ENCODE peak calls at places on chromosomes 7 and 10, in six cellular contexts. E, G, K, F, Z and D are unnamed samples.
A peak's percentile ranks its signal among the peaks of the same experiment; 100 is the strongest.

GRCh38 chr10:132098539-132099421 is 33.0 kb downstream of the JAKMIP3 start:
- DNase-seq in Z (no peak), G (no peak), K (no peak), F (no peak), E (peak; percentile 57), D (no peak)

GRCh38 chr10:68202965-68203358 is 29.0 kb downstream of the ATOH7 start:
- DNase-seq in E (no peak), Z (no peak), K (no peak), G (no peak), F (no peak), D (no peak)

GRCh38 chr10:61825617-61826016 is 75.9 kb upstream of the ARID5B start:
- DNase-seq in Z (no peak), E (no peak), K (no peak), F (no peak), G (no peak), D (no peak)

GRCh38 chr7:37067961-37068536 is 343.8 kb upstream of the AOAH start:
- DNase-seq in Z (no peak), G (no peak), E (no peak), F (no peak), K (no peak), D (no peak)

GRCh38 chr7:1935176-1936005 is 265.3 kb downstream of the ELFN1 start:
- DNase-seq in K (no peak), F (no peak), Z (no peak), G (no peak), E (peak; percentile 64), D (no peak)

GRCh38 chr7:148436571-148436970 is 154.0 kb upstream of the C7orf33 start:
- DNase-seq in Z (no peak), K (no peak), G (no peak), E (no peak), F (no peak), D (no peak)

GRCh38 chr10:95333997-95334792 is 43.4 kb upstream of the PDLIM1 start:
- DNase-seq in G (peak; percentile 19), F (no peak), K (no peak), Z (peak; percentile 39), E (no peak), D (no peak)

GRCh38 chr10:58237014-58237830 is 30.5 kb downstream of the IPMK start:
- DNase-seq in E (no peak), K (no peak), G (no peak), F (peak; percentile 59), Z (no peak), D (no peak)

GRCh38 chr10:33950216-33950615 is 615.7 kb upstream of the NRP1 start:
- DNase-seq in E (no peak), Z (no peak), G (no peak), F (no peak), K (no peak), D (no peak)

GRCh38 chr7:30159698-30160143 is 24.9 kb downstream of the MTURN start:
- DNase-seq in K (no peak), G (no peak), E (peak; percentile 80), F (no peak), Z (no peak), D (no peak)

GRCh38 chr10:58599927-58600553 is 87.4 kb downstream of the BICC1 start:
- DNase-seq in Z (no peak), G (no peak), F (no peak), K (no peak), E (no peak), D (no peak)

GRCh38 chr10:127579640-127580039 is 30.5 kb downstream of the NPS start:
- DNase-seq in Z (no peak), K (no peak), G (no peak), E (no peak), F (no peak), D (no peak)

GRCh38 chr7:75937958-75938786 is 23.2 kb downstream of the POR start:
- DNase-seq in F (peak; percentile 61), Z (peak; percentile 72), K (peak; percentile 91), G (no peak), E (no peak), D (peak; percentile 81)

DNA sequence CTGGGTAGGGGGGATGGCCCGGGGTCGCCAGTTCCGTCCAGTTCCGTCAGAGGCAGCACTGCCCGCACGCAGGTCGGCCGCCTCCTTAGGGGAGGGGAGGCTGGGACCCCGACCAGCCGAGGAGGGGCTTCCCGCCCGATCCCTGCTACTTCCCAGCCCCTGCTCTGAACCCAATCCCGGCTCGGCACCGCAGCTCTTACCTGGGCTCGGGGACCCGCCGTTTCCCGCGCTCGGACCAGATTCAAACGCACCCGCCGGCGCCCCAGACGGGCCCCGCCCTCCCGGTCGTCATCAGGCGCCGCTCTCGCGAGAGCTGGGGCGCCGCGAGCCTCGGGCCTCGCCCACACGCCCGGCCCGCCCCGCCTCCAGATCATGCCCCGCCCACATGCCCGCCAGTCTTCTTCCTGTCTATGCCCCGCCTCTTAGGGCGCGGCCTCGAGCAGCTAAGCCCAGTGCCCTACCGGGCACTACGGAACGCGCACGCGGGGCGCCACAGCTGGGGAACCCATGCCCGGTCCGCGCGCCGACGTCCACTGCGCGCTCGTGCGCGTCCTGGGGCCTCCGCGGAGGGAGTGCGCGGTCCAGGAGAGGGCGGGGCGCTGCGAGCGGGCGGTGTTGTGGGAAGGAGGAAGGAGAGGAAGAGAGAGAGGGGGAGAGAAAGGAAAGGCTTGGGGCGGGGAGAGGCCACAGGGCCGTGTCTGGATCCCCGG is at the start of gene NCAPG2:
- DNase-seq in K (peak; percentile 99), F (peak; percentile 95), Z (peak; percentile 95), G (peak; percentile 92), E (peak; percentile 100), D (peak; percentile 99)
- TF ChIP-seq POLR2A in K (peak; percentile 88), F (peak; percentile 24), Z (no peak), G (peak; percentile 84), E (peak; percentile 76), D (peak; percentile 93)

DNA sequence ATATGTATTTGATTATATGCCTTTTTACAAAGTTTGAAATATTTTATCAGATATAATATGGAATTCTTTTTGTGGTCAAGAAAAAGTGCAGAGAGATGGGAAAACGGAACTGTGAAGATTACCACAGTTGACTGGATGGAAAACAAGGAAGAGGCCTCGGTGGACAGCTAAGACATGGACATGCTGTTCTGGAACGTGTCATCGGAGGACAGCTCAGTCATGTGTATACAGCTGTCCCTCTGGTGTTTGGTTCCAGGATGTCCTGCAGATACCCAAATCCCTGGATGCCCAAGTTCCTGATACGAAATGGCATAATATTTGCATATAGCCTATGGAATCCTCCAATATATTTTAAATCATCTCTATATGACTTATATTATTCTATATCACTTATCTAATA is 49.4 kb downstream of the TRIL start:
- DNase-seq in G (no peak), Z (no peak), K (no peak), E (no peak), F (no peak), D (no peak)
- TF ChIP-seq POLR2A in G (no peak), Z (no peak), K (no peak), E (no peak), F (no peak), D (no peak)

DNA sequence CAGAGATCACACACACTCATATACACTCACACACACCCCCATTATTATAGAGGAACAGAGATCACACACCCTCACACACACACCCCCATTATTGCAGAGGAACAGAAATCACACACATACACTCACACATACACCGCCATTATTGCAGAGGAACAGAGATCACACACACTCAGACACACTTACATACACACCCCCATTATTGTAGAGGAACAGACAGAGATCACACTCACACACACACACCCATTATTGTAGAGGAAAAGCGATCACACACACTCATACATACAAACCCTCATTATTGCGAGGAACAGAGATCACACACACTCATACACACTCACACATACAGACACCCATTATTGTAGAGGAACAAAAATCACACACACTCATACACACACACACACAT is 239.0 kb downstream of the BUB3 start:
- DNase-seq in K (no peak), E (no peak), F (no peak), Z (no peak), G (no peak), D (no peak)
- TF ChIP-seq POLR2A in K (no peak), E (no peak), F (no peak), Z (no peak), G (no peak), D (no peak)

GRCh38 chr10:44980309-44981171 is 1.9 kb upstream of the DEPP1 start:
- DNase-seq in K (no peak), F (no peak), E (peak; percentile 74), G (no peak), Z (no peak), D (no peak)

GRCh38 chr10:44979281-44980181 is 922 bp upstream of the DEPP1 start:
- DNase-seq in Z (no peak), F (no peak), E (peak; percentile 69), G (no peak), K (no peak), D (no peak)

GRCh38 chr10:44978213-44978569 is 418 bp downstream of the DEPP1 start:
- DNase-seq in Z (no peak), G (no peak), E (peak; percentile 18), F (no peak), K (no peak), D (no peak)

GRCh38 chr10:44977287-44978212 is 1.1 kb downstream of the DEPP1 start:
- DNase-seq in G (no peak), Z (no peak), F (no peak), K (no peak), E (peak; percentile 79), D (no peak)

GRCh38 chr10:44978570-44979280 is at the start of gene DEPP1:
- DNase-seq in K (peak; percentile 92), F (peak; percentile 90), E (peak; percentile 82), Z (peak; percentile 90), G (peak; percentile 19), D (peak; percentile 94)
- TF ChIP-seq POLR2A in K (peak; percentile 99), F (peak; percentile 78), E (peak; percentile 30), Z (peak; percentile 87), G (peak; percentile 99), D (peak; percentile 99)

GRCh38 chr10:104268691-104269645 is at the start of gene GSTO2:
- DNase-seq in F (peak; percentile 99), E (peak; percentile 100), G (peak; percentile 94), K (peak; percentile 98), Z (peak; percentile 99), D (peak; percentile 94)
- TF ChIP-seq POLR2A in F (peak; percentile 94), E (peak; percentile 58), G (peak; percentile 71), K (peak; percentile 86), Z (no peak), D (peak; percentile 79)

GRCh38 chr7:44074349-44074695 is 8.0 kb downstream of the POLM start:
- DNase-seq in E (no peak), K (no peak), G (no peak), Z (no peak), F (no peak), D (no peak)

GRCh38 chr7:44075296-44076075 is 6.8 kb downstream of the POLM start:
- DNase-seq in F (no peak), K (no peak), E (peak; percentile 72), Z (no peak), G (no peak), D (no peak)

GRCh38 chr7:44073664-44074348 is 8.4 kb upstream of the PGAM2 start:
- DNase-seq in G (peak; percentile 55), E (peak; percentile 98), F (no peak), K (peak; percentile 60), Z (peak; percentile 72), D (peak; percentile 96)

GRCh38 chr7:44071726-44072363 is 6.5 kb upstream of the PGAM2 start:
- DNase-seq in G (no peak), K (no peak), E (no peak), F (no peak), Z (no peak), D (no peak)

GRCh38 chr7:44072364-44073231 is 7.2 kb upstream of the PGAM2 start:
- DNase-seq in E (peak; percentile 86), Z (no peak), F (peak; percentile 48), G (no peak), K (peak; percentile 72), D (peak; percentile 73)
- TF ChIP-seq POLR2A in E (no peak), Z (no peak), F (no peak), G (no peak), K (no peak), D (no peak)